ENCODE peak calls at places on chromosomes 7 and 10, in ten cellular contexts. U, M, T, S, V, W, C, Q, H and X are unnamed samples. For H3K9me3, the result is how much of the 10 kb centered on the place peaks cover.

GRCh38 chr7:142717453-142717852 is 31.8 kb upstream of the PRSS1 start:
- DNase-seq in U (no peak), W (no peak), M (no peak), S (no peak), T (no peak), H (no peak), Q (no peak), V (no peak), C (peak), X (no peak)

GRCh38 chr7:16721541-16721940 is 32.0 kb upstream of the TSPAN13 start:
- DNase-seq in V (no peak), C (no peak), Q (no peak), U (no peak), T (no peak), W (no peak), S (no peak), H (no peak), M (no peak), X (no peak)

GRCh38 chr7:44985900-44986217 is 7.0 kb upstream of the MYO1G start:
- DNase-seq in S (no peak), M (no peak), V (no peak), W (no peak), H (no peak), Q (no peak), T (no peak), C (no peak), U (no peak), X (no peak)

GRCh38 chr7:4143006-4143405 is 539.1 kb upstream of the FOXK1 start:
- DNase-seq in U (no peak), S (no peak), W (peak), Q (no peak), H (no peak), T (no peak), C (no peak), M (no peak), V (no peak), X (no peak)

GRCh38 chr7:116439856-116440549 is 59.5 kb upstream of the CAV2 start:
- DNase-seq in Q (no peak), U (no peak), H (no peak), T (peak), C (no peak), V (no peak), M (no peak), S (no peak), W (no peak), X (no peak)

GRCh38 chr10:112006407-112006806 is 177.2 kb downstream of the GPAM start:
- DNase-seq in Q (no peak), S (no peak), M (peak), U (no peak), C (no peak), V (no peak), T (no peak), W (no peak), H (no peak), X (no peak)

GRCh38 chr7:117048114-117048853 is 95.0 kb downstream of the ST7 start:
- DNase-seq in U (no peak), S (no peak), H (no peak), V (no peak), M (no peak), W (no peak), T (no peak), Q (no peak), C (no peak), X (no peak)

GRCh38 chr7:108246227-108246837 is 116.2 kb upstream of the LAMB4 start:
- DNase-seq in T (no peak), V (peak), W (no peak), U (no peak), H (no peak), Q (peak), M (no peak), C (no peak), S (peak), X (no peak)

GRCh38 chr7:71497233-71497946 is 365.4 kb downstream of the GALNT17 start:
- DNase-seq in S (no peak), V (no peak), W (no peak), C (no peak), T (peak), M (no peak), U (peak), H (peak), Q (no peak), X (no peak)

GRCh38 chr7:22725585-22725984 is 1.4 kb upstream of the IL6 start:
- DNase-seq in T (no peak), V (no peak), Q (no peak), M (no peak), C (peak), S (no peak), U (no peak), H (no peak), W (no peak), X (no peak)

GRCh38 chr10:109979215-109979614 is 28.6 kb upstream of the ADD3 start:
- DNase-seq in C (no peak), W (no peak), M (no peak), V (no peak), U (no peak), Q (no peak), H (no peak), T (no peak), S (no peak), X (no peak)

GRCh38 chr10:113151178-113151577 is 201.1 kb downstream of the TCF7L2 start:
- DNase-seq in V (no peak), M (no peak), C (no peak), Q (no peak), T (no peak), U (no peak), H (no peak), S (peak), W (no peak), X (no peak)

GRCh38 chr7:26664735-26665420 is 199.5 kb downstream of the SKAP2 start:
- DNase-seq in V (peak), T (no peak), S (peak), Q (peak), H (no peak), M (no peak), W (no peak), C (peak), U (no peak), X (no peak)

GRCh38 chr10:67789769-67790168 is 48.2 kb downstream of the DNAJC12 start:
- DNase-seq in Q (no peak), M (no peak), S (no peak), W (no peak), C (no peak), H (no peak), U (no peak), T (no peak), V (no peak), X (no peak)

GRCh38 chr10:97810476-97810875 is 38.7 kb upstream of the SFRP5 start:
- DNase-seq in U (no peak), Q (no peak), T (no peak), S (no peak), V (peak), H (no peak), M (no peak), C (no peak), W (no peak), X (no peak)

GRCh38 chr10:23779287-23779686 is 340.4 kb downstream of the OTUD1 start:
- DNase-seq in Q (no peak), T (no peak), M (no peak), V (no peak), U (no peak), H (no peak), C (no peak), W (no peak), S (no peak), X (no peak)

GRCh38 chr7:100867040-100867795 is at the start of gene TRIP6:
- DNase-seq in S (peak), T (peak), M (peak), Q (peak), W (peak), U (peak), H (peak), C (no peak), V (peak), X (peak)

GRCh38 chr7:15199482-15199881 is 296.9 kb upstream of the DGKB start:
- DNase-seq in M (no peak), U (no peak), Q (peak), V (no peak), C (no peak), S (peak), H (no peak), W (no peak), T (no peak), X (no peak)

GRCh38 chr7:79462334-79462733 is 8.9 kb upstream of the MAGI2 start:
- DNase-seq in V (no peak), Q (no peak), H (no peak), M (no peak), S (no peak), C (no peak), W (no peak), T (no peak), U (no peak), X (no peak)

GRCh38 chr7:139914306-139914747 is 85.3 kb downstream of the TBXAS1 start:
- DNase-seq in S (peak), U (no peak), W (peak), Q (no peak), M (no peak), C (no peak), T (no peak), H (no peak), V (no peak), X (no peak)

GRCh38 chr10:35372329-35372728 is 36.0 kb downstream of the CCNY start:
- DNase-seq in Q (no peak), S (no peak), U (no peak), C (no peak), H (peak), W (no peak), M (no peak), V (no peak), T (peak), X (no peak)

GRCh38 chr10:129958118-129958685 is 5.9 kb downstream of the EBF3 start:
- DNase-seq in V (no peak), S (no peak), H (no peak), T (no peak), U (no peak), W (no peak), M (no peak), C (no peak), Q (no peak), X (peak)

GRCh38 chr10:10872035-10872673 is 145.5 kb upstream of the CELF2 start:
- DNase-seq in H (no peak), V (peak), U (no peak), T (peak), M (no peak), S (peak), Q (peak), C (no peak), W (no peak), X (no peak)

GRCh38 chr10:117757121-117757795 is 214.7 kb downstream of the EMX2 start:
- DNase-seq in Q (no peak), M (peak), H (no peak), T (no peak), V (no peak), U (no peak), W (no peak), C (no peak), S (no peak), X (no peak)

GRCh38 chr10:38038107-38038931 is 27.8 kb downstream of the ZNF33A start:
- DNase-seq in C (peak), W (no peak), U (no peak), M (no peak), H (no peak), S (peak), V (no peak), T (no peak), Q (no peak), X (no peak)

DNA sequence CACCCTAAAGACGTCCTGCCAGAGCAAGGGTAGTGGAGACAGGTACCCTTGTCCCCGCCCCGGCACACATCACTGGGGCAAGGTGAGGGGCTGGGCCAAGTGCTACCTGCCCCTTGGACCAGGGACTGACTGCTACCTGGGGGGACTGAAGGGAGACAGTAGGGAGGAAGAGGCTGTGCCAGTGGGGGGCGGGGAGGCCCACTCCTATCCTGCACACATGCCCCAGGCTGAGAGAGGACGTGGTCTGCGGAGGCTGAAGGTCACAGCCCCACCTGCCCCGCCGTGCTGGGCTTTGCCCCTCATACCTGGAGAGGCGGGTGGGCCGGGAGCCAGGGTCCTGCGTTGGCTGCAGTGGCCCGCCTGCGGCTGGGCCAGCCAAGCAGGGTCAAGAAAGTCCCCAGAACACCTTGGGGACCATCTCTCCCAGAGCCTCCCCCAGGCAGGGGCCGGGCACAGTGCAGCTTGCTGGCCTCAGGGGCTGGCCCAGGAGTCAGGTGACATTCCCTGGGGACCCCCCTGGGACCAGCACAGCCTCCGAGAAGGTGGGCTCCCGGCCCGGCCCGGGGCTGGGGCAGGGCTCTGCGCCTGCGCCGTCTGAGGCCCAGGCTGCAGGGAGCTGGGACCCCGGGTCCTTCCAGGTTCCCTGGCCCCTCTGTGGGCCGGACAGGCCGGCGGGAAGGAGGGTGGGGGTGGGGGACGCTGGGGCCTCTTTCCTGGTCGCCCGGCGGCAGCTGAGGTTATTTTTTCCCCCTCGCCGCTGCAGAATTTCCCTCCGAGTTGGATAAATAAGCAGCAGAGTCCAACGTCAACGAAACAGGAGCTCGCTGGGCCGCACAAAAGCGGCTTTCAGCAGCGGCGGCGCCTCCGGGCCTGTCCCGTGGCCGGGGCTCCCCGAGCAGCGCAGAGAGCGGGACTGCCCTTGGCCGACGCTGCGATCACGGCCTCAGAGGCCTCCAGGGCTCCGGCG is 9.8 kb upstream of the FZD9 start:
- DNase-seq in U (no peak), V (no peak), W (peak), S (peak), Q (peak), M (no peak), C (no peak), H (no peak), T (no peak), X (no peak)
- H3K4me3 ChIP-seq in U (peak), V (no peak), W (no peak), S (peak), Q (no peak), M (peak), C (no peak), H (peak), T (peak), X (peak)

GRCh38 chr7:158410720-158411119 is 176.9 kb downstream of the PTPRN2 start:
- DNase-seq in Q (no peak), U (no peak), C (no peak), V (no peak), T (no peak), W (peak), S (no peak), H (no peak), M (no peak), X (no peak)
- H3K9me3 ChIP-seq in Q (under half), U (under half), C (under half), V (under half), T (under half), W (under half), S (under half), H (under half), M (under half), X (under half)

GRCh38 chr10:123275183-123275549 is 121.0 kb downstream of the BUB3 start:
- DNase-seq in S (peak), W (no peak), H (no peak), V (no peak), C (no peak), Q (no peak), U (no peak), T (no peak), M (no peak), X (no peak)
- H3K4me3 ChIP-seq in S (no peak), W (no peak), H (no peak), V (no peak), C (no peak), Q (no peak), U (no peak), T (no peak), M (no peak), X (no peak)

DNA sequence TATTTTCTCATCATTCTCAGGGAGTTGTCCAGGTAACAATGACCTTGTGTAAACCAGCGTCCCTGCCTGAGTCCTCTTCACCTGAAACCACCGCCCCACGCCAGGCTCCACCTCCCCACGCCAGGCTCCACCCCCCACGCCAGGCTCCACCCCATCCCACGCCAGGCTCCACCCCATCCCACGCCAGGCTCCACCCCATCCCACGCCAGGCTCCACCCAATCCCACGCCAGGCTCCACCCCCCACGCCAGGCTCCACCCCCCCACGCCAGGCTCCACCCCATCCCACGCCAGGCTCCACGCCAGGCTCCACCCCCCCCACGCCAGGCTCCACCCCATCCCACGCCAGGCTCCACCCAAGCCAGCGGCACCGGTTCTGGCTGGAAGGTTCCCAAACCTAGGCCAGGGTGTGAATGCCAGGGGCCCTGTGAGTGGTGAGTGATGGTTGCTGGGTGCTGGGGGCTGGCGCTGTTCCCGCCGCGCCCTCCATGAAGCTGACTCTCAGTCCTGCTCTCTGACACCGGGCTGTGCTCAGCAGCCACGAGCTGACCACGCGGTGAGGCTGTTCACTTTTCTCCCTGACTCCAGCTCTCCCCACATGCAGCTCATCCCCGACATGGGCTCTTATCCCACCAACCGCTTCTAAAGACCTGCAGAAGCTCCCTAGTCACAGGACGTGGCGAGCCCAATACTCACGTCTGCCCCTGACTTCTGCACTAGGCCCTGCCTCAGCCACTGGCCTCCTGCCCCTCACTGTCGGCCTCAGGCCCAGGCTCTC is 603.3 kb downstream of the PTPRN2 start:
- DNase-seq in M (no peak), S (no peak), Q (no peak), V (no peak), C (no peak), W (peak), H (no peak), T (no peak), U (no peak), X (no peak)
- H3K9me3 ChIP-seq in M (under half), S (under half), Q (under half), V (under half), C (under half), W (under half), H (under half), T (under half), U (under half), X (under half)

GRCh38 chr7:29884399-29885272 is 78.3 kb downstream of the WIPF3 start:
- DNase-seq in T (no peak), S (no peak), M (peak), W (no peak), U (no peak), Q (peak), H (no peak), C (no peak), V (no peak), X (no peak)

GRCh38 chr7:29881724-29882123 is 75.4 kb downstream of the WIPF3 start:
- DNase-seq in M (no peak), S (no peak), H (no peak), T (no peak), U (no peak), V (no peak), C (no peak), W (no peak), Q (no peak), X (no peak)

GRCh38 chr7:29882481-29882880 is 76.2 kb downstream of the WIPF3 start:
- DNase-seq in S (no peak), T (no peak), C (no peak), V (no peak), M (no peak), W (no peak), U (no peak), H (no peak), Q (no peak), X (no peak)

GRCh38 chr7:29885626-29886025 is 79.3 kb downstream of the WIPF3 start:
- DNase-seq in V (no peak), W (no peak), T (no peak), U (no peak), M (no peak), S (no peak), C (no peak), H (no peak), Q (no peak), X (no peak)

GRCh38 chr7:29883462-29884398 is 77.4 kb downstream of the WIPF3 start:
- DNase-seq in W (peak), U (no peak), H (no peak), S (no peak), M (peak), V (no peak), C (no peak), T (no peak), Q (peak), X (no peak)
- H3K4me3 ChIP-seq in W (peak), U (no peak), H (no peak), S (no peak), M (peak), V (no peak), C (no peak), T (no peak), Q (no peak), X (no peak)